ENCODE peak calls at places on chromosome 15, in ten cellular contexts. One of them, this sample, is unnamed. For H3K4me1, the result is how much of the 10 kb centered on the place peaks cover.

GRCh38 chr15:101723161-101723873 is 956 bp downstream of the TARS3 start:
- DNase-seq in endothelial cell of umbilical vein: peak
- DNase-seq in OCI-LY7: peak
- DNase-seq in right atrium auricular region: no peak
- DNase-seq in GM12878: peak
- DNase-seq in fibroblast of lung: peak
- DNase-seq in IMR-90: peak
- DNase-seq in cardiac muscle cell: no peak
- DNase-seq in neuronal stem cell: no peak
- DNase-seq in naive thymus-derived CD4-positive, alpha-beta T cell: peak
- DNase-seq in this sample: no peak

GRCh38 chr15:85504739-85505676 is 124.6 kb downstream of the AKAP13 start:
- DNase-seq in endothelial cell of umbilical vein: peak
- DNase-seq in OCI-LY7: peak
- DNase-seq in right atrium auricular region: peak
- DNase-seq in GM12878: no peak
- DNase-seq in fibroblast of lung: peak
- DNase-seq in IMR-90: peak
- DNase-seq in cardiac muscle cell: peak
- DNase-seq in neuronal stem cell: peak
- DNase-seq in naive thymus-derived CD4-positive, alpha-beta T cell: peak
- DNase-seq in this sample: no peak

GRCh38 chr15:75655911-75656310 is 8.2 kb downstream of the SNX33 start:
- DNase-seq in endothelial cell of umbilical vein: no peak
- DNase-seq in OCI-LY7: no peak
- DNase-seq in right atrium auricular region: no peak
- DNase-seq in GM12878: no peak
- DNase-seq in fibroblast of lung: no peak
- DNase-seq in IMR-90: no peak
- DNase-seq in cardiac muscle cell: no peak
- DNase-seq in neuronal stem cell: no peak
- DNase-seq in naive thymus-derived CD4-positive, alpha-beta T cell: no peak
- DNase-seq in this sample: no peak

GRCh38 chr15:57866149-57866736 is 159.7 kb downstream of the POLR2M start:
- DNase-seq in endothelial cell of umbilical vein: peak
- DNase-seq in OCI-LY7: peak
- DNase-seq in right atrium auricular region: peak
- DNase-seq in GM12878: no peak
- DNase-seq in fibroblast of lung: peak
- DNase-seq in IMR-90: peak
- DNase-seq in cardiac muscle cell: peak
- DNase-seq in neuronal stem cell: peak
- DNase-seq in naive thymus-derived CD4-positive, alpha-beta T cell: no peak
- DNase-seq in this sample: no peak

GRCh38 chr15:42035362-42035761 is 14.5 kb upstream of the PLA2G4E start:
- DNase-seq in endothelial cell of umbilical vein: no peak
- DNase-seq in OCI-LY7: peak
- DNase-seq in right atrium auricular region: no peak
- DNase-seq in GM12878: peak
- DNase-seq in fibroblast of lung: peak
- DNase-seq in IMR-90: peak
- DNase-seq in cardiac muscle cell: no peak
- DNase-seq in neuronal stem cell: no peak
- DNase-seq in naive thymus-derived CD4-positive, alpha-beta T cell: no peak
- DNase-seq in this sample: no peak

GRCh38 chr15:94882071-94882712 is 650.8 kb downstream of the MCTP2 start:
- DNase-seq in endothelial cell of umbilical vein: no peak
- DNase-seq in OCI-LY7: no peak
- DNase-seq in right atrium auricular region: no peak
- DNase-seq in GM12878: no peak
- DNase-seq in fibroblast of lung: no peak
- DNase-seq in IMR-90: no peak
- DNase-seq in cardiac muscle cell: no peak
- DNase-seq in neuronal stem cell: no peak
- DNase-seq in naive thymus-derived CD4-positive, alpha-beta T cell: no peak
- DNase-seq in this sample: peak

GRCh38 chr15:27949089-27949488 is 150.0 kb downstream of the OCA2 start:
- DNase-seq in endothelial cell of umbilical vein: no peak
- DNase-seq in OCI-LY7: no peak
- DNase-seq in right atrium auricular region: no peak
- DNase-seq in GM12878: no peak
- DNase-seq in fibroblast of lung: no peak
- DNase-seq in IMR-90: no peak
- DNase-seq in cardiac muscle cell: no peak
- DNase-seq in neuronal stem cell: no peak
- DNase-seq in naive thymus-derived CD4-positive, alpha-beta T cell: no peak
- DNase-seq in this sample: no peak

GRCh38 chr15:25863067-25863967 is at the start of gene ATP10A:
- DNase-seq in endothelial cell of umbilical vein: no peak
- DNase-seq in OCI-LY7: no peak
- DNase-seq in right atrium auricular region: no peak
- DNase-seq in GM12878: no peak
- DNase-seq in fibroblast of lung: peak
- DNase-seq in IMR-90: peak
- DNase-seq in cardiac muscle cell: peak
- DNase-seq in neuronal stem cell: peak
- DNase-seq in naive thymus-derived CD4-positive, alpha-beta T cell: peak
- DNase-seq in this sample: no peak

GRCh38 chr15:35306361-35306981 is 221.4 kb upstream of the NANOGP8 start:
- DNase-seq in endothelial cell of umbilical vein: peak
- DNase-seq in OCI-LY7: no peak
- DNase-seq in right atrium auricular region: no peak
- DNase-seq in GM12878: no peak
- DNase-seq in fibroblast of lung: peak
- DNase-seq in IMR-90: peak
- DNase-seq in cardiac muscle cell: peak
- DNase-seq in neuronal stem cell: peak
- DNase-seq in naive thymus-derived CD4-positive, alpha-beta T cell: no peak
- DNase-seq in this sample: no peak

GRCh38 chr15:66706225-66706732 is 4.2 kb downstream of the SMAD6 start:
- DNase-seq in endothelial cell of umbilical vein: peak
- DNase-seq in OCI-LY7: no peak
- DNase-seq in right atrium auricular region: no peak
- DNase-seq in GM12878: no peak
- DNase-seq in fibroblast of lung: peak
- DNase-seq in IMR-90: peak
- DNase-seq in cardiac muscle cell: peak
- DNase-seq in neuronal stem cell: no peak
- DNase-seq in naive thymus-derived CD4-positive, alpha-beta T cell: no peak
- DNase-seq in this sample: peak

GRCh38 chr15:91468861-91469260 is 368.8 kb downstream of the SV2B start:
- DNase-seq in endothelial cell of umbilical vein: no peak
- DNase-seq in OCI-LY7: no peak
- DNase-seq in right atrium auricular region: no peak
- DNase-seq in GM12878: no peak
- DNase-seq in fibroblast of lung: no peak
- DNase-seq in IMR-90: no peak
- DNase-seq in cardiac muscle cell: no peak
- DNase-seq in neuronal stem cell: no peak
- DNase-seq in naive thymus-derived CD4-positive, alpha-beta T cell: no peak
- DNase-seq in this sample: no peak

GRCh38 chr15:51735611-51736010 is 1.8 kb downstream of the LYSMD2 start:
- DNase-seq in endothelial cell of umbilical vein: no peak
- DNase-seq in OCI-LY7: no peak
- DNase-seq in right atrium auricular region: no peak
- DNase-seq in GM12878: no peak
- DNase-seq in fibroblast of lung: no peak
- DNase-seq in IMR-90: no peak
- DNase-seq in cardiac muscle cell: no peak
- DNase-seq in neuronal stem cell: no peak
- DNase-seq in naive thymus-derived CD4-positive, alpha-beta T cell: no peak
- DNase-seq in this sample: no peak
- H3K4me1 ChIP-seq in endothelial cell of umbilical vein: under half
- H3K4me1 ChIP-seq in OCI-LY7: under half
- H3K4me1 ChIP-seq in right atrium auricular region: under half
- H3K4me1 ChIP-seq in GM12878: under half
- H3K4me1 ChIP-seq in fibroblast of lung: under half
- H3K4me1 ChIP-seq in IMR-90: under half
- H3K4me1 ChIP-seq in cardiac muscle cell: under half
- H3K4me1 ChIP-seq in neuronal stem cell: under half
- H3K4me1 ChIP-seq in naive thymus-derived CD4-positive, alpha-beta T cell: under half
- H3K4me1 ChIP-seq in this sample: under half

DNA sequence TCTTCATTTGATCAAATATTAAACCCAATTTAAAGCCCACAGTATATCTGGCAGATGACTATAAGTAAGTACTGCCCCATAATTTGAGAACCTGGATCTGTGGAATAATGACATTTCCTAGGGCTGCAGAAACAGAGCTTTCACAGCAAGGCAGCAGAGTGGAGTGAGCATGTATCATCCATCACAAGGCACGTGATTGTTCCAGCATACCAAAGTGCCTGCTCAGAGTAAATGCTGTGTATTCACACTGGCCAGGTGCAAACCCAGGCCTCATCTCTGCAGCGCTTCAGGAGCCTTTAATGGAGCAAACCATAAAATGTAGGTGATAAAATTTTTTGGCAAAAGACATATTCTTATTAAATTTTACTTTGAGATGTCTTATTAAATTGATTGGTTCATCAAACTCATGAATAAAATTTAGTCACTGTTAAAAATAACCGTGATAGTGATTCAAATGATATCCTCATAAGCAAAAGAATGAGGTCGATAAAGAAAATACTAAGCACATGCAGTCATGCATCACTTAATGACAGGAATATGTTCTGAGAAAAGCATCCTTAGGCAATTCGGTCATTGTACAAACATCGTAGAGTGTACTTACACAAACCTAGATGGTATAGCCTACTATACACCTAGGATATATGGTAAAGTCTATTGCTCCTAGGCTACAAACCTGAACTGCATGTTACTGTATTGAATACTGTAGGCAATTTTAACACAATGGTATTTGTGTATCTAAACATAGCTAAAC is 99.3 kb upstream of the SLC24A5 start:
- DNase-seq in endothelial cell of umbilical vein: no peak
- DNase-seq in OCI-LY7: no peak
- DNase-seq in right atrium auricular region: no peak
- DNase-seq in GM12878: no peak
- DNase-seq in fibroblast of lung: peak
- DNase-seq in IMR-90: peak
- DNase-seq in cardiac muscle cell: peak
- DNase-seq in neuronal stem cell: no peak
- DNase-seq in naive thymus-derived CD4-positive, alpha-beta T cell: no peak
- DNase-seq in this sample: no peak
- H3K27ac ChIP-seq in endothelial cell of umbilical vein: no peak
- H3K27ac ChIP-seq in OCI-LY7: no peak
- H3K27ac ChIP-seq in right atrium auricular region: no peak
- H3K27ac ChIP-seq in GM12878: no peak
- H3K27ac ChIP-seq in fibroblast of lung: no peak
- H3K27ac ChIP-seq in IMR-90: no peak
- H3K27ac ChIP-seq in cardiac muscle cell: no peak
- H3K27ac ChIP-seq in neuronal stem cell: no peak
- H3K27ac ChIP-seq in naive thymus-derived CD4-positive, alpha-beta T cell: no peak
- H3K27ac ChIP-seq in this sample: no peak

GRCh38 chr15:74200871-74201419 is 1.6 kb downstream of the STRA6 start:
- DNase-seq in endothelial cell of umbilical vein: no peak
- DNase-seq in OCI-LY7: no peak
- DNase-seq in right atrium auricular region: no peak
- DNase-seq in GM12878: no peak
- DNase-seq in fibroblast of lung: peak
- DNase-seq in IMR-90: peak
- DNase-seq in cardiac muscle cell: peak
- DNase-seq in neuronal stem cell: no peak
- DNase-seq in naive thymus-derived CD4-positive, alpha-beta T cell: no peak
- DNase-seq in this sample: no peak
- H3K4me3 ChIP-seq in endothelial cell of umbilical vein: no peak
- H3K4me3 ChIP-seq in OCI-LY7: no peak
- H3K4me3 ChIP-seq in right atrium auricular region: no peak
- H3K4me3 ChIP-seq in GM12878: no peak
- H3K4me3 ChIP-seq in fibroblast of lung: no peak
- H3K4me3 ChIP-seq in IMR-90: no peak
- H3K4me3 ChIP-seq in cardiac muscle cell: no peak
- H3K4me3 ChIP-seq in neuronal stem cell: no peak
- H3K4me3 ChIP-seq in naive thymus-derived CD4-positive, alpha-beta T cell: no peak
- H3K4me3 ChIP-seq in this sample: no peak

GRCh38 chr15:92646216-92646615 is 9.4 kb downstream of the FAM174B start:
- DNase-seq in endothelial cell of umbilical vein: no peak
- DNase-seq in OCI-LY7: no peak
- DNase-seq in right atrium auricular region: no peak
- DNase-seq in GM12878: no peak
- DNase-seq in fibroblast of lung: no peak
- DNase-seq in IMR-90: no peak
- DNase-seq in cardiac muscle cell: no peak
- DNase-seq in neuronal stem cell: no peak
- DNase-seq in naive thymus-derived CD4-positive, alpha-beta T cell: no peak
- DNase-seq in this sample: no peak
- H3K4me1 ChIP-seq in endothelial cell of umbilical vein: under half
- H3K4me1 ChIP-seq in OCI-LY7: under half
- H3K4me1 ChIP-seq in right atrium auricular region: under half
- H3K4me1 ChIP-seq in GM12878: under half
- H3K4me1 ChIP-seq in fibroblast of lung: under half
- H3K4me1 ChIP-seq in IMR-90: under half
- H3K4me1 ChIP-seq in cardiac muscle cell: under half
- H3K4me1 ChIP-seq in neuronal stem cell: under half
- H3K4me1 ChIP-seq in naive thymus-derived CD4-positive, alpha-beta T cell: under half
- H3K4me1 ChIP-seq in this sample: under half

GRCh38 chr15:92891533-92892200 is 8.5 kb upstream of the CHD2 start:
- DNase-seq in endothelial cell of umbilical vein: no peak
- DNase-seq in OCI-LY7: no peak
- DNase-seq in right atrium auricular region: no peak
- DNase-seq in GM12878: no peak
- DNase-seq in fibroblast of lung: no peak
- DNase-seq in IMR-90: no peak
- DNase-seq in cardiac muscle cell: no peak
- DNase-seq in neuronal stem cell: no peak
- DNase-seq in naive thymus-derived CD4-positive, alpha-beta T cell: no peak
- DNase-seq in this sample: no peak
- H3K27ac ChIP-seq in endothelial cell of umbilical vein: no peak
- H3K27ac ChIP-seq in OCI-LY7: no peak
- H3K27ac ChIP-seq in right atrium auricular region: no peak
- H3K27ac ChIP-seq in GM12878: no peak
- H3K27ac ChIP-seq in fibroblast of lung: no peak
- H3K27ac ChIP-seq in IMR-90: no peak
- H3K27ac ChIP-seq in cardiac muscle cell: peak
- H3K27ac ChIP-seq in neuronal stem cell: no peak
- H3K27ac ChIP-seq in naive thymus-derived CD4-positive, alpha-beta T cell: peak
- H3K27ac ChIP-seq in this sample: no peak